ENCODE peak calls at places on chromosomes 6 and 20, in eight cellular contexts. One of them, this sample, is unnamed.

GRCh38 chr20:51735728-51736600 is 32.2 kb downstream of the ATP9A start:
- DNase-seq in colonic mucosa: peak; percentile 81
- DNase-seq in lower lobe of right lung: no peak
- DNase-seq in cardiac muscle cell: no peak
- DNase-seq in NT2/D1: no peak
- DNase-seq in GM12865: no peak
- DNase-seq in GM23338: no peak
- DNase-seq in OCI-LY7: no peak
- DNase-seq in this sample: no peak

GRCh38 chr6:39417440-39417839 is 94.9 kb upstream of the KCNK16 start:
- DNase-seq in colonic mucosa: no peak
- DNase-seq in NT2/D1: no peak
- DNase-seq in GM12865: no peak
- DNase-seq in GM23338: no peak
- DNase-seq in OCI-LY7: no peak
- DNase-seq in cardiac muscle cell: no peak
- DNase-seq in lower lobe of right lung: no peak
- DNase-seq in this sample: no peak

GRCh38 chr20:38633577-38634093 is 32.0 kb downstream of the ARHGAP40 start:
- DNase-seq in lower lobe of right lung: peak; percentile 57
- DNase-seq in cardiac muscle cell: peak; percentile 51
- DNase-seq in NT2/D1: peak; percentile 56
- DNase-seq in GM23338: peak; percentile 82
- DNase-seq in colonic mucosa: peak; percentile 45
- DNase-seq in OCI-LY7: peak; percentile 70
- DNase-seq in GM12865: peak; percentile 67
- DNase-seq in this sample: peak; percentile 54

GRCh38 chr6:12576389-12576788 is 140.2 kb upstream of the PHACTR1 start:
- DNase-seq in OCI-LY7: no peak
- DNase-seq in colonic mucosa: no peak
- DNase-seq in lower lobe of right lung: no peak
- DNase-seq in cardiac muscle cell: peak; percentile 66
- DNase-seq in GM12865: no peak
- DNase-seq in NT2/D1: no peak
- DNase-seq in GM23338: no peak
- DNase-seq in this sample: no peak

GRCh38 chr6:5529733-5530132 is 268.4 kb downstream of the FARS2 start:
- DNase-seq in GM12865: no peak
- DNase-seq in colonic mucosa: no peak
- DNase-seq in lower lobe of right lung: no peak
- DNase-seq in NT2/D1: no peak
- DNase-seq in cardiac muscle cell: no peak
- DNase-seq in OCI-LY7: peak; percentile 2
- DNase-seq in GM23338: no peak
- DNase-seq in this sample: no peak

GRCh38 chr20:40687384-40688128 is 1.5 kb downstream of the MAFB start:
- DNase-seq in lower lobe of right lung: peak; percentile 87
- DNase-seq in GM23338: peak; percentile 73
- DNase-seq in OCI-LY7: no peak
- DNase-seq in GM12865: no peak
- DNase-seq in NT2/D1: no peak
- DNase-seq in cardiac muscle cell: peak; percentile 45
- DNase-seq in colonic mucosa: no peak
- DNase-seq in this sample: peak; percentile 45

GRCh38 chr20:56202493-56203077 is 45.9 kb upstream of the MC3R start:
- DNase-seq in cardiac muscle cell: peak; percentile 3
- DNase-seq in GM12865: no peak
- DNase-seq in OCI-LY7: peak; percentile 1
- DNase-seq in GM23338: no peak
- DNase-seq in lower lobe of right lung: no peak
- DNase-seq in NT2/D1: no peak
- DNase-seq in colonic mucosa: no peak
- DNase-seq in this sample: no peak

GRCh38 chr6:119205911-119206617 is 127.6 kb upstream of the FAM184A start:
- DNase-seq in cardiac muscle cell: no peak
- DNase-seq in OCI-LY7: no peak
- DNase-seq in GM12865: peak; percentile 65
- DNase-seq in NT2/D1: no peak
- DNase-seq in colonic mucosa: no peak
- DNase-seq in GM23338: no peak
- DNase-seq in lower lobe of right lung: no peak
- DNase-seq in this sample: no peak

GRCh38 chr6:52576392-52577021 is 353 bp downstream of the TRAM2 start:
- DNase-seq in cardiac muscle cell: peak; percentile 83
- DNase-seq in OCI-LY7: peak; percentile 88
- DNase-seq in GM23338: peak; percentile 80
- DNase-seq in lower lobe of right lung: no peak
- DNase-seq in GM12865: peak; percentile 92
- DNase-seq in colonic mucosa: peak; percentile 68
- DNase-seq in NT2/D1: no peak
- DNase-seq in this sample: peak; percentile 98

GRCh38 chr20:44720617-44720993 is 5.4 kb downstream of the CCN5 start:
- DNase-seq in lower lobe of right lung: peak; percentile 43
- DNase-seq in GM23338: no peak
- DNase-seq in GM12865: no peak
- DNase-seq in cardiac muscle cell: peak; percentile 74
- DNase-seq in NT2/D1: no peak
- DNase-seq in OCI-LY7: no peak
- DNase-seq in colonic mucosa: no peak
- DNase-seq in this sample: peak; percentile 87

GRCh38 chr6:166905505-166906134 is 50.7 kb downstream of the RNASET2 start:
- DNase-seq in GM12865: no peak
- DNase-seq in NT2/D1: no peak
- DNase-seq in lower lobe of right lung: no peak
- DNase-seq in cardiac muscle cell: no peak
- DNase-seq in GM23338: no peak
- DNase-seq in OCI-LY7: no peak
- DNase-seq in colonic mucosa: no peak
- DNase-seq in this sample: no peak

GRCh38 chr20:38658879-38659612 is 57.4 kb downstream of the ARHGAP40 start:
- DNase-seq in GM12865: peak; percentile 33
- DNase-seq in GM23338: peak; percentile 85
- DNase-seq in cardiac muscle cell: peak; percentile 32
- DNase-seq in colonic mucosa: no peak
- DNase-seq in OCI-LY7: peak; percentile 53
- DNase-seq in NT2/D1: peak; percentile 60
- DNase-seq in lower lobe of right lung: no peak
- DNase-seq in this sample: peak; percentile 28

GRCh38 chr6:158538741-158539140 is 21.1 kb upstream of the TMEM181 start:
- DNase-seq in GM12865: no peak
- DNase-seq in colonic mucosa: no peak
- DNase-seq in GM23338: no peak
- DNase-seq in lower lobe of right lung: no peak
- DNase-seq in NT2/D1: no peak
- DNase-seq in cardiac muscle cell: no peak
- DNase-seq in OCI-LY7: no peak
- DNase-seq in this sample: no peak

GRCh38 chr6:36691612-36692011 is 6.0 kb upstream of the RAB44 start:
- DNase-seq in GM12865: no peak
- DNase-seq in lower lobe of right lung: no peak
- DNase-seq in GM23338: no peak
- DNase-seq in NT2/D1: no peak
- DNase-seq in colonic mucosa: no peak
- DNase-seq in cardiac muscle cell: no peak
- DNase-seq in OCI-LY7: no peak
- DNase-seq in this sample: no peak

GRCh38 chr6:36691011-36691410 is 6.6 kb upstream of the RAB44 start:
- DNase-seq in NT2/D1: no peak
- DNase-seq in colonic mucosa: no peak
- DNase-seq in lower lobe of right lung: no peak
- DNase-seq in OCI-LY7: no peak
- DNase-seq in cardiac muscle cell: no peak
- DNase-seq in GM12865: no peak
- DNase-seq in GM23338: no peak
- DNase-seq in this sample: no peak

GRCh38 chr6:36686668-36687513 is 8.4 kb downstream of the CDKN1A start:
- DNase-seq in NT2/D1: no peak
- DNase-seq in cardiac muscle cell: no peak
- DNase-seq in GM23338: no peak
- DNase-seq in GM12865: peak; percentile 37
- DNase-seq in OCI-LY7: no peak
- DNase-seq in colonic mucosa: no peak
- DNase-seq in lower lobe of right lung: no peak
- DNase-seq in this sample: no peak

GRCh38 chr6:36685926-36686667 is 7.6 kb downstream of the CDKN1A start:
- DNase-seq in colonic mucosa: no peak
- DNase-seq in cardiac muscle cell: no peak
- DNase-seq in OCI-LY7: no peak
- DNase-seq in NT2/D1: no peak
- DNase-seq in GM12865: no peak
- DNase-seq in GM23338: no peak
- DNase-seq in lower lobe of right lung: peak; percentile 74
- DNase-seq in this sample: no peak

GRCh38 chr6:36688534-36689075 is 9.0 kb upstream of the RAB44 start:
- DNase-seq in lower lobe of right lung: no peak
- DNase-seq in colonic mucosa: no peak
- DNase-seq in cardiac muscle cell: no peak
- DNase-seq in NT2/D1: no peak
- DNase-seq in GM12865: peak; percentile 24
- DNase-seq in GM23338: no peak
- DNase-seq in OCI-LY7: no peak
- DNase-seq in this sample: no peak
- H3K4me3 ChIP-seq in lower lobe of right lung: no peak overlapping the region
- H3K4me3 ChIP-seq in colonic mucosa: no peak overlapping the region
- H3K4me3 ChIP-seq in cardiac muscle cell: no peak overlapping the region
- H3K4me3 ChIP-seq in NT2/D1: no peak overlapping the region
- H3K4me3 ChIP-seq in GM12865: no peak overlapping the region
- H3K4me3 ChIP-seq in GM23338: no peak overlapping the region
- H3K4me3 ChIP-seq in OCI-LY7: no peak overlapping the region
- H3K4me3 ChIP-seq in this sample: no peak overlapping the region

DNA sequence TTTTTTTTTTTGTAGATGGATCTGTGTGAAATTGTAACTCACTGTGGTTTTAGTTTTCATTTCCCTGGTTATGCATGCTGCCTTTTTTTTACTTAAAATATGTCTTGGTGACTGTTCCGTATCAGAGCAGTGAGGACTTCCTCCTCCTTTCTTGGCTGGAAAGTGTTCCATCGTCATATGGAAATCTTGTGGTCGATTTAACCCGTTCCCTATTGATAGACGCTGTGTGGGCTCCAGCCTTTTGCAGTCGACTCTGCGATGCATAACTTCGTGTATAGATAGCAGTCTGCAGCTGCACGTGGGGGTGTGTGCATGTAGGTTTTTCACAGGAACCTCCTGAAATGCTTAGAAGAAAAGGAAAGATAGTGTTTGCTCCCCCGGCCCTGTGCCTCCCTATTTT is 28.1 kb upstream of the PNPLA1 start:
- DNase-seq in cardiac muscle cell: peak; percentile 92
- DNase-seq in GM23338: no peak
- DNase-seq in GM12865: peak; percentile 60
- DNase-seq in lower lobe of right lung: no peak
- DNase-seq in colonic mucosa: no peak
- DNase-seq in NT2/D1: no peak
- DNase-seq in OCI-LY7: peak; percentile 71
- DNase-seq in this sample: no peak
- H3K4me3 ChIP-seq in cardiac muscle cell: no peak overlapping the region
- H3K4me3 ChIP-seq in GM23338: no peak overlapping the region
- H3K4me3 ChIP-seq in GM12865: no peak overlapping the region
- H3K4me3 ChIP-seq in lower lobe of right lung: no peak overlapping the region
- H3K4me3 ChIP-seq in colonic mucosa: no peak overlapping the region
- H3K4me3 ChIP-seq in NT2/D1: no peak overlapping the region
- H3K4me3 ChIP-seq in OCI-LY7: peak overlapping the region; percentile 17
- H3K4me3 ChIP-seq in this sample: no peak overlapping the region

DNA sequence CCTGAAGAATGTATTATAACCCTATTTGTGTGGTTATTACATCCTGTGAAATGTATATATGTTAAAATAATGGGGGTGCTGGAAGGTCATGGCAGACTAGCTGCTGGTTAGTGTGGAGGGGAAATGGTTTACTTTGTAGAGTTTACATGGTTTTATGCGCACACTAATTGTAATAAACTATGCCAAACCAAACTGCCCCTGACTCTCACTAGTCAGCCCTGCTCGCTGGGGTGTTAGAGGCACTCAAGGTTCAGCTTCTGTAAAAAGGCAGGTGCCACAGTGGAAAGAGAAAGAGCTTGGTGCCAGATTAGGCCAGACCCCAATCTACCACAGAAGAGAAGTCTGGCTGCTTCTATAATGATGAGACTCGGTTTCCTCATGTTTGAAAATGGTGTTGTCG is 52.7 kb downstream of the GOPC start:
- DNase-seq in OCI-LY7: no peak
- DNase-seq in lower lobe of right lung: no peak
- DNase-seq in cardiac muscle cell: no peak
- DNase-seq in GM12865: peak; percentile 27
- DNase-seq in GM23338: no peak
- DNase-seq in NT2/D1: no peak
- DNase-seq in colonic mucosa: no peak
- DNase-seq in this sample: no peak
- H3K4me3 ChIP-seq in OCI-LY7: no peak overlapping the region
- H3K4me3 ChIP-seq in lower lobe of right lung: no peak overlapping the region
- H3K4me3 ChIP-seq in cardiac muscle cell: no peak overlapping the region
- H3K4me3 ChIP-seq in GM12865: no peak overlapping the region
- H3K4me3 ChIP-seq in GM23338: peak overlapping the region; percentile 65
- H3K4me3 ChIP-seq in NT2/D1: no peak overlapping the region
- H3K4me3 ChIP-seq in colonic mucosa: no peak overlapping the region
- H3K4me3 ChIP-seq in this sample: no peak overlapping the region

GRCh38 chr20:49983848-49984408 is 1.1 kb downstream of the SNAI1 start:
- DNase-seq in OCI-LY7: no peak
- DNase-seq in NT2/D1: no peak
- DNase-seq in GM23338: no peak
- DNase-seq in GM12865: no peak
- DNase-seq in lower lobe of right lung: no peak
- DNase-seq in cardiac muscle cell: peak; percentile 68
- DNase-seq in colonic mucosa: no peak
- DNase-seq in this sample: peak; percentile 67

GRCh38 chr20:49986049-49986448 is 3.3 kb downstream of the SNAI1 start:
- DNase-seq in OCI-LY7: no peak
- DNase-seq in cardiac muscle cell: peak; percentile 19
- DNase-seq in colonic mucosa: no peak
- DNase-seq in GM12865: no peak
- DNase-seq in GM23338: no peak
- DNase-seq in NT2/D1: no peak
- DNase-seq in lower lobe of right lung: no peak
- DNase-seq in this sample: no peak

GRCh38 chr20:49985617-49986016 is 2.8 kb downstream of the SNAI1 start:
- DNase-seq in OCI-LY7: no peak
- DNase-seq in NT2/D1: no peak
- DNase-seq in cardiac muscle cell: no peak
- DNase-seq in lower lobe of right lung: no peak
- DNase-seq in GM12865: no peak
- DNase-seq in GM23338: no peak
- DNase-seq in colonic mucosa: no peak
- DNase-seq in this sample: no peak

GRCh38 chr20:49984426-49985153 is 1.8 kb downstream of the SNAI1 start:
- DNase-seq in colonic mucosa: no peak
- DNase-seq in GM12865: no peak
- DNase-seq in NT2/D1: no peak
- DNase-seq in cardiac muscle cell: no peak
- DNase-seq in OCI-LY7: no peak
- DNase-seq in lower lobe of right lung: no peak
- DNase-seq in GM23338: no peak
- DNase-seq in this sample: no peak

DNA sequence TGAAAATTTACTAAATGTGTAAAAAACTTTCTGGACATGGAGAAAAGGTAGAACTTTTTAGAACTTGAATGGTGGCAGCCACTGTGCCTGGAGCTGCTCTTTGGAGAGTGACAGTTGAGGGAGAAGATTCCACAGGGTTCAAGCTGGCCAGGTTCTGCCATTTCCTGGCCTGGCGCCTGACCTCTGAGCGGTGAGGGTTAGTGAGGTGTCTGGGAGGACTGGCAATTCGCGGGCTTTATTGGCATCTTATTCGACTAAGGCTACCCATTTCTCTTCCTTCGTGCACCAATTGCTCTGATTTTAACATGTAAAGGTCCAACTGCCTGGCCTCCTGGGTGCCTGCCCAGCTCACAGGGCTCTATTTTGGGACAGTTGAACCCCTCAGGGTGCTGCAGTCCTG is 2.4 kb downstream of the SNAI1 start:
- DNase-seq in NT2/D1: no peak
- DNase-seq in GM23338: no peak
- DNase-seq in cardiac muscle cell: no peak
- DNase-seq in lower lobe of right lung: no peak
- DNase-seq in OCI-LY7: no peak
- DNase-seq in colonic mucosa: no peak
- DNase-seq in GM12865: no peak
- DNase-seq in this sample: peak; percentile 52
- H3K4me3 ChIP-seq in NT2/D1: peak overlapping the region; percentile 10
- H3K4me3 ChIP-seq in GM23338: peak overlapping the region; percentile 45
- H3K4me3 ChIP-seq in cardiac muscle cell: no peak overlapping the region
- H3K4me3 ChIP-seq in lower lobe of right lung: peak overlapping the region; percentile 62
- H3K4me3 ChIP-seq in OCI-LY7: no peak overlapping the region
- H3K4me3 ChIP-seq in colonic mucosa: no peak overlapping the region
- H3K4me3 ChIP-seq in GM12865: no peak overlapping the region
- H3K4me3 ChIP-seq in this sample: peak overlapping the region; percentile 74

This sample was measured in MG63.